ENCODE peak calls at places on chromosomes 5 and 9, in four cellular contexts. D is Right ventricle myocardium superior, T is T-helper 1 cell, O is fibroblast of lung. M is an unnamed sample.

GRCh38 chr9:114953917-114954316 is 23.5 kb upstream of the TNFSF8 start:
- DNase-seq in D (no peak), T (no peak), O (peak), M (no peak)

GRCh38 chr9:77455312-77455927 is 192.7 kb downstream of the GNA14 start:
- DNase-seq in D (no peak), T (no peak), O (no peak), M (peak)

GRCh38 chr5:149280802-149281201 is 9.1 kb downstream of the AFAP1L1 start:
- DNase-seq in D (peak), T (no peak), O (no peak), M (no peak)

GRCh38 chr5:26278078-26278477 is 760.3 kb downstream of the CDH9 start:
- DNase-seq in D (no peak), T (no peak), O (no peak), M (no peak)

GRCh38 chr5:68644971-68645370 is 429.4 kb downstream of the PIK3R1 start:
- DNase-seq in D (no peak), T (no peak), O (no peak), M (no peak)

GRCh38 chr5:5145651-5146529 is 5.8 kb downstream of the ADAMTS16 start:
- DNase-seq in D (no peak), T (no peak), O (peak), M (no peak)

GRCh38 chr9:19408316-19408692 is 505 bp upstream of the ACER2 start:
- DNase-seq in D (peak), T (no peak), O (peak), M (no peak)

GRCh38 chr9:116300360-116300759 is 146.8 kb downstream of the PAPPA start:
- DNase-seq in D (no peak), T (no peak), O (no peak), M (no peak)

GRCh38 chr5:81303563-81303962 is 2.2 kb downstream of the ZCCHC9 start:
- DNase-seq in D (no peak), T (no peak), O (peak), M (no peak)

GRCh38 chr9:97804059-97804365 is 49.0 kb upstream of the FOXE1 start:
- DNase-seq in D (no peak), T (no peak), O (no peak), M (no peak)

GRCh38 chr5:123844873-123845272 is 332.9 kb downstream of the CSNK1G3 start:
- DNase-seq in D (no peak), T (no peak), O (peak), M (no peak)

GRCh38 chr5:89199306-89199705 is 316.3 kb upstream of the MEF2C start:
- DNase-seq in D (no peak), T (no peak), O (no peak), M (no peak)

GRCh38 chr5:139385061-139385889 is 2.2 kb upstream of the SLC23A1 start:
- DNase-seq in D (no peak), T (no peak), O (no peak), M (no peak)

GRCh38 chr9:121059998-121060636 is 10.0 kb upstream of the C5 start:
- DNase-seq in D (no peak), T (no peak), O (peak), M (peak)

GRCh38 chr5:23756779-23757178 is 249.4 kb downstream of the PRDM9 start:
- DNase-seq in D (no peak), T (no peak), O (no peak), M (no peak)

GRCh38 chr9:126809068-126809467 is 4.2 kb downstream of the ZBTB43 start:
- DNase-seq in D (no peak), T (no peak), O (no peak), M (no peak)

GRCh38 chr9:90065001-90065400 is 460.2 kb downstream of the GADD45G start:
- DNase-seq in D (no peak), T (no peak), O (no peak), M (no peak)

GRCh38 chr5:173501922-173502321 is 114.5 kb downstream of the BOD1 start:
- DNase-seq in D (no peak), T (no peak), O (no peak), M (no peak)

GRCh38 chr5:164345173-164345572 is 839.8 kb downstream of the MAT2B start:
- DNase-seq in D (peak), T (no peak), O (peak), M (no peak)

GRCh38 chr9:107513464-107514092 is 24.0 kb upstream of the KLF4 start:
- DNase-seq in D (no peak), T (no peak), O (no peak), M (no peak)

GRCh38 chr5:124790895-124791732 is 44.7 kb upstream of the ZNF608 start:
- DNase-seq in D (no peak), T (no peak), O (peak), M (no peak)

GRCh38 chr9:127898433-127899199 is 787 bp downstream of the ST6GALNAC6 start:
- DNase-seq in D (peak), T (no peak), O (peak), M (no peak)

GRCh38 chr9:99055384-99055783 is 49.5 kb upstream of the TGFBR1 start:
- DNase-seq in D (no peak), T (no peak), O (peak), M (no peak)

GRCh38 chr5:154278172-154278571 is 87.6 kb downstream of the GALNT10 start:
- DNase-seq in D (no peak), T (no peak), O (peak), M (no peak)

GRCh38 chr5:94025788-94026473 is 284.5 kb upstream of the POU5F2 start:
- DNase-seq in D (no peak), T (no peak), O (no peak), M (no peak)

GRCh38 chr5:124252094-124252750 is 494.2 kb downstream of the ZNF608 start:
- DNase-seq in D (no peak), T (no peak), O (peak), M (no peak)

GRCh38 chr5:89236900-89237299 is 353.9 kb upstream of the MEF2C start:
- DNase-seq in D (no peak), T (no peak), O (peak), M (no peak)

GRCh38 chr5:10663531-10664183 is 97.4 kb downstream of the DAP start:
- DNase-seq in D (no peak), T (no peak), O (peak), M (no peak)

GRCh38 chr9:112751059-112751795 is 667 bp downstream of the SNX30 start:
- DNase-seq in D (peak), T (peak), O (peak), M (no peak)

GRCh38 chr9:104991144-104991953 is 63.4 kb upstream of the ABCA1 start:
- DNase-seq in D (peak), T (peak), O (peak), M (peak)

GRCh38 chr5:149822310-149822709 is 92.2 kb downstream of the PPARGC1B start:
- DNase-seq in D (no peak), T (no peak), O (no peak), M (no peak)

GRCh38 chr5:56479701-56480304 is 246.7 kb upstream of the ANKRD55 start:
- DNase-seq in D (no peak), T (no peak), O (peak), M (no peak)